ENCODE peak calls at places on chromosomes 6 and 20, in four cellular contexts. W, Z, E and L are unnamed samples.
A peak's percentile ranks its signal among the peaks of the same experiment; 100 is the strongest.

GRCh38 chr20:33730946-33731692 is 677 bp upstream of the ZNF341 start:
- DNase-seq in W (no peak), E (no peak), Z (no peak), L (no peak)

GRCh38 chr6:128725271-128726233 is 157.4 kb upstream of the LAMA2 start:
- DNase-seq in E (peak; percentile 24), Z (no peak), W (peak; percentile 28), L (no peak)

GRCh38 chr20:34999782-35000181 is 44.1 kb downstream of the MYH7B start:
- DNase-seq in Z (no peak), E (no peak), W (no peak), L (no peak)

GRCh38 chr20:17137692-17138091 is 89.1 kb upstream of the PCSK2 start:
- DNase-seq in E (no peak), W (no peak), Z (no peak), L (no peak)

GRCh38 chr6:158653577-158654354 is 3.9 kb downstream of the SYTL3 start:
- DNase-seq in E (peak; percentile 41), Z (peak; percentile 70), W (no peak), L (peak; percentile 69)

GRCh38 chr6:27771240-27771639 is 141.0 kb downstream of the OR2B2 start:
- DNase-seq in E (no peak), Z (no peak), W (no peak), L (no peak)

GRCh38 chr6:25637946-25638345 is 14.1 kb upstream of the SCGN start:
- DNase-seq in E (peak; percentile 45), W (no peak), Z (no peak), L (no peak)

GRCh38 chr6:20279608-20280287 is 67.5 kb upstream of the MBOAT1 start:
- DNase-seq in Z (no peak), E (no peak), W (no peak), L (no peak)

GRCh38 chr6:101730954-101731353 is 337.4 kb downstream of the GRIK2 start:
- DNase-seq in W (no peak), Z (no peak), E (no peak), L (no peak)

GRCh38 chr6:44216677-44217331 is at the start of gene MYMX:
- DNase-seq in E (peak; percentile 58), Z (no peak), W (peak; percentile 34), L (no peak)

GRCh38 chr6:122726649-122727048 is 52.9 kb upstream of the FABP7 start:
- DNase-seq in Z (no peak), W (no peak), E (no peak), L (no peak)

GRCh38 chr6:27873101-27874030 is 38.8 kb downstream of the OR2B2 start:
- DNase-seq in E (no peak), Z (peak; percentile 73), W (peak; percentile 48), L (peak; percentile 83)

GRCh38 chr6:155106456-155107107 is 111.5 kb downstream of the TIAM2 start:
- DNase-seq in Z (no peak), E (no peak), W (no peak), L (no peak)

GRCh38 chr6:40997256-40997957 is 41.6 kb downstream of the UNC5CL start:
- DNase-seq in W (no peak), E (peak; percentile 64), Z (no peak), L (no peak)

GRCh38 chr6:156658186-156658585 is 119.0 kb upstream of the ARID1B start:
- DNase-seq in Z (no peak), E (no peak), W (peak; percentile 41), L (no peak)

GRCh38 chr20:40564997-40565680 is 123.9 kb downstream of the MAFB start:
- DNase-seq in Z (no peak), E (no peak), W (no peak), L (no peak)

GRCh38 chr6:126650931-126651330 is 311.0 kb downstream of the CENPW start:
- DNase-seq in W (no peak), E (no peak), Z (no peak), L (no peak)

GRCh38 chr6:42339991-42340401 is 111.7 kb downstream of the TRERF1 start:
- DNase-seq in W (no peak), E (no peak), Z (no peak), L (no peak)
- H3K27ac ChIP-seq in W (no peak overlapping the region), E (no peak overlapping the region), Z (no peak overlapping the region), L (no peak overlapping the region)

GRCh38 chr6:134061440-134061839 is 9.0 kb upstream of the SLC2A12 start:
- DNase-seq in Z (no peak), E (no peak), W (no peak), L (no peak)
- H3K9me3 ChIP-seq in Z (no peaks in the 10 kb centered on the region), E (no peaks in the 10 kb centered on the region), W (no peaks in the 10 kb centered on the region), L (no peaks in the 10 kb centered on the region)

GRCh38 chr6:93017213-93017612 is 402.1 kb downstream of the EPHA7 start:
- DNase-seq in E (no peak), Z (no peak), W (no peak), L (no peak)
- H3K27ac ChIP-seq in E (no peak overlapping the region), Z (no peak overlapping the region), W (no peak overlapping the region), L (no peak overlapping the region)

GRCh38 chr20:53579266-53579580 is 14.4 kb downstream of the ZNF217 start:
- DNase-seq in E (no peak), W (no peak), Z (no peak), L (no peak)

GRCh38 chr20:53579581-53580375 is 13.9 kb downstream of the ZNF217 start:
- DNase-seq in W (no peak), Z (peak; percentile 42), E (no peak), L (no peak)

GRCh38 chr20:53581444-53582311 is 12.0 kb downstream of the ZNF217 start:
- DNase-seq in Z (peak; percentile 39), W (no peak), E (no peak), L (peak; percentile 63)

GRCh38 chr20:53580376-53581111 is 13.1 kb downstream of the ZNF217 start:
- DNase-seq in E (no peak), Z (no peak), W (no peak), L (no peak)

GRCh38 chr20:53582574-53583351 is 10.9 kb downstream of the ZNF217 start:
- DNase-seq in W (no peak), E (no peak), Z (no peak), L (no peak)
- H3K9me3 ChIP-seq in W (no peaks in the 10 kb centered on the region), E (no peaks in the 10 kb centered on the region), Z (no peaks in the 10 kb centered on the region), L (no peaks in the 10 kb centered on the region)

DNA sequence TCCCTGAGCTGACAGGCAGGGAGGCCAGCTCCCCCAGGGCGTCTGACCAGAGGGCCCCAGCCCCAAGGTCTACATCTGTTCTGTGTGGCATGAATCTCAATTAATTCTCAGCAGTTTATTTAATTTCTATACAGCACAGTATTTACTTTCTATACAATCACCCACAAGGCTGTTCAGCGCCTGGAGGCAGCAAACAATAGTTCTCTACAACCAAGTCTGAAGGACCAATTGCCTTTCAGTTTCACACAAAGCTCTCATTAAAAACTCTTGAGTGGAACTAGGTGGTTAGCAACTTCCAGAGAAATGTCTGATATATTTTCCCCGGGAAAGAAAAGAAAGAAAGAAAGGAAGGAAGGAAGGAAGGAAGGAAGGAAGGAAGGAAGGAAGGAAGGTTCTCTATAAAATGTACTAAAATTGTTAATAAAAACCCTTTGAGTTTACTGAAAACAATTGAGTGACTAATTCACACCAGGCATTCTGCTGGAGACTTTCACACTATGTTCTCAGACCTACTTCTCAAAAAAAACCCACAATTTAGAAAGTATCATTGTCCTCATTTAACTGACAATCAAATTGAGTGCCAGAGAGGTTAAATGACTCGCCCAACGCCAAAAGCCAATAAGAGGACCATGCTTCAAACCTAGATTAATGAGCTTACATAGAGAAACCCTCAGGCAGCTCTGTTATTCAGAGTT is 62.6 kb downstream of the METTL24 start:
- DNase-seq in Z (no peak), W (no peak), E (no peak), L (no peak)
- H3K27ac ChIP-seq in Z (no peak overlapping the region), W (no peak overlapping the region), E (no peak overlapping the region), L (no peak overlapping the region)